ENCODE peak calls at places on chromosomes 7 and 10, in six cellular contexts. Q is H1, D is K562, B is GM12878, Y is HepG2, C is GM12891. R is an unnamed sample.

GRCh38 chr7:4824120-4824775 is 37.6 kb downstream of the PAPOLB start:
- DNase-seq in Q (no peak), D (no peak), B (no peak), Y (no peak), C (no peak), R (no peak)

GRCh38 chr10:70512149-70512611 is 33.6 kb downstream of the PALD1 start:
- DNase-seq in Q (no peak), D (no peak), B (no peak), Y (no peak), C (no peak), R (no peak)

GRCh38 chr10:131710142-131710861 is 190.5 kb upstream of the PPP2R2D start:
- DNase-seq in Q (no peak), D (no peak), B (no peak), Y (no peak), C (no peak), R (no peak)

GRCh38 chr7:30029696-30030095 is 1.5 kb downstream of the PLEKHA8 start:
- DNase-seq in Q (no peak), D (no peak), B (no peak), Y (no peak), C (no peak), R (no peak)

GRCh38 chr7:38512704-38513103 is 118.5 kb downstream of the AMPH start:
- DNase-seq in Q (no peak), D (no peak), B (no peak), Y (no peak), C (no peak), R (no peak)

GRCh38 chr7:51070163-51070562 is 246.4 kb downstream of the COBL start:
- DNase-seq in Q (no peak), D (no peak), B (no peak), Y (no peak), C (no peak), R (no peak)

GRCh38 chr7:155938129-155938528 is 125.9 kb upstream of the SHH start:
- DNase-seq in Q (no peak), D (no peak), B (no peak), Y (no peak), C (no peak), R (no peak)

GRCh38 chr10:14507156-14507555 is 176.4 kb upstream of the FRMD4A start:
- DNase-seq in Q (no peak), D (no peak), B (no peak), Y (no peak), C (no peak), R (no peak)

GRCh38 chr7:124784879-124785818 is 19.6 kb upstream of the GPR37 start:
- DNase-seq in Q (peak; percentile 39), D (peak; percentile 63), B (no peak), Y (peak; percentile 37), C (no peak), R (no peak)

GRCh38 chr10:77247076-77247561 is 390.5 kb downstream of the KCNMA1 start:
- DNase-seq in Q (no peak), D (no peak), B (no peak), Y (peak; percentile 31), C (no peak), R (no peak)

GRCh38 chr7:81470084-81470723 is 299.6 kb downstream of the HGF start:
- DNase-seq in Q (peak; percentile 25), D (peak; percentile 15), B (no peak), Y (peak; percentile 42), C (no peak), R (no peak)

GRCh38 chr10:96548589-96548988 is 34.9 kb upstream of the TLL2 start:
- DNase-seq in Q (no peak), D (no peak), B (no peak), Y (no peak), C (no peak), R (no peak)

GRCh38 chr7:140673770-140674155 is 1.0 kb downstream of the ADCK2 start:
- DNase-seq in Q (no peak), D (no peak), B (no peak), Y (no peak), C (no peak), R (no peak)

GRCh38 chr7:45294559-45294958 is 137.0 kb downstream of the RAMP3 start:
- DNase-seq in Q (no peak), D (no peak), B (no peak), Y (no peak), C (no peak), R (no peak)

GRCh38 chr7:158043461-158044155 is 544.0 kb downstream of the PTPRN2 start:
- DNase-seq in Q (no peak), D (no peak), B (no peak), Y (no peak), C (no peak), R (no peak)

GRCh38 chr7:30992414-30992813 is 28.7 kb downstream of the GHRHR start:
- DNase-seq in Q (no peak), D (no peak), B (no peak), Y (no peak), C (no peak), R (no peak)

GRCh38 chr10:96719850-96720421 is 378 bp downstream of the PIK3AP1 start:
- DNase-seq in Q (peak; percentile 27), D (peak; percentile 34), B (no peak), Y (peak; percentile 16), C (peak; percentile 72), R (peak; percentile 73)

GRCh38 chr7:132697032-132697431 is 120.8 kb upstream of the PLXNA4 start:
- DNase-seq in Q (no peak), D (no peak), B (no peak), Y (no peak), C (no peak), R (no peak)

GRCh38 chr10:79260803-79261740 is 86.2 kb upstream of the PPIF start:
- DNase-seq in Q (no peak), D (no peak), B (no peak), Y (peak; percentile 58), C (no peak), R (no peak)

GRCh38 chr10:12847361-12847975 is 154.0 kb downstream of the CCDC3 start:
- DNase-seq in Q (peak; percentile 63), D (peak; percentile 31), B (no peak), Y (no peak), C (no peak), R (no peak)

GRCh38 chr10:84329986-84330651 is 1.7 kb downstream of the CCSER2 start:
- DNase-seq in Q (no peak), D (no peak), B (peak; percentile 72), Y (no peak), C (no peak), R (no peak)

GRCh38 chr7:37007319-37007718 is 283.0 kb upstream of the AOAH start:
- DNase-seq in Q (no peak), D (no peak), B (no peak), Y (no peak), C (no peak), R (no peak)

GRCh38 chr10:76122056-76122455 is 690.6 kb downstream of the LRMDA start:
- DNase-seq in Q (no peak), D (no peak), B (no peak), Y (no peak), C (no peak), R (no peak)

GRCh38 chr7:322111-322671 is 32.2 kb downstream of the FOXL3 start:
- DNase-seq in Q (peak; percentile 27), D (peak; percentile 98), B (no peak), Y (no peak), C (peak; percentile 95), R (peak; percentile 83)

GRCh38 chr7:93378131-93378530 is 146.0 kb downstream of the VPS50 start:
- DNase-seq in Q (no peak), D (no peak), B (no peak), Y (no peak), C (no peak), R (no peak)

GRCh38 chr7:93373537-93373936 is 141.4 kb downstream of the VPS50 start:
- DNase-seq in Q (no peak), D (no peak), B (no peak), Y (no peak), C (no peak), R (no peak)

GRCh38 chr7:93375603-93376002 is 143.4 kb downstream of the VPS50 start:
- DNase-seq in Q (no peak), D (no peak), B (no peak), Y (no peak), C (no peak), R (no peak)

GRCh38 chr7:93374345-93374940 is 142.3 kb downstream of the VPS50 start:
- DNase-seq in Q (no peak), D (peak; percentile 17), B (no peak), Y (peak; percentile 30), C (no peak), R (no peak)
- TF ChIP-seq POLR2A in Q (no peak), D (no peak), B (no peak), Y (no peak), C (no peak), R (no peak)

DNA sequence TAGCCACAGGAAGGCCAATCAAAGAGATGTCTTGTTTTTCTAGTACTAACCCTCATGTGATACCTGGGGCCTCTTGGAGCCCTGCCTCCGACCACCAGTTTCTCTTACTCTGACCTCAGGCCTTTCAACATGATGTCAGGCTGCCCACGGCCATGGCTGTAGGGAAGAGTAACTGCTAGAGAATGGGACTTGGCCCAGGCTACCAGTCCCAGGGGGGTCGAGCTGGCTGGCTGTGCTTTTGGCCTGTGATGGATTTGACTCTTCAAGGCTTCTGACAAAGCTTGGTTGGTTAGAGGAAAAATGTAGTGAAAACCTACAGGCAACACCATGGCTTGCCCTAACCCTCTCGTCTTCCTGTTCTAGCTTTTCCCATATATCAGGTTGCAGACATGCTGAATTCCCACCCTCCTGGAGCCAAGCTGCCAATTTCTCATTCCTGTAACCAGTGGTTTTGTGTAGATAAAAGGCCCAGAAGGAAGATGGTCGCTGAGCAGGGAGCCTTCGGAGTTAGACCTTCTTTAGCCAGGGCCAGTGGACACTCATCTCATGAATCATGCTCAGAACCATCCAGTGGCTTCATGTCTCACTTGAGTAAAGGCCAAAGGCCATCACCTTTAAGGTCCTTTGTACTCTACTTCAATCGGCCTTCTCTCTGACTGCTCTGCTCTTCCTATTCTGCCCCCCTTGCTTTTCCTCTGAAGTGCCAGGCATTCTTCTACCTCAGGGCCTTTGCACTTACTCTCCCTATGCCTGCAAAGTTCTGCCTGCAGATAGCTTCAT is 19.7 kb downstream of the SUFU start:
- DNase-seq in Q (no peak), D (no peak), B (no peak), Y (peak; percentile 23), C (no peak), R (no peak)
- TF ChIP-seq TAF1 in Q (no peak), D (no peak), B (no peak), Y (no peak), C (no peak), R (no peak)

DNA sequence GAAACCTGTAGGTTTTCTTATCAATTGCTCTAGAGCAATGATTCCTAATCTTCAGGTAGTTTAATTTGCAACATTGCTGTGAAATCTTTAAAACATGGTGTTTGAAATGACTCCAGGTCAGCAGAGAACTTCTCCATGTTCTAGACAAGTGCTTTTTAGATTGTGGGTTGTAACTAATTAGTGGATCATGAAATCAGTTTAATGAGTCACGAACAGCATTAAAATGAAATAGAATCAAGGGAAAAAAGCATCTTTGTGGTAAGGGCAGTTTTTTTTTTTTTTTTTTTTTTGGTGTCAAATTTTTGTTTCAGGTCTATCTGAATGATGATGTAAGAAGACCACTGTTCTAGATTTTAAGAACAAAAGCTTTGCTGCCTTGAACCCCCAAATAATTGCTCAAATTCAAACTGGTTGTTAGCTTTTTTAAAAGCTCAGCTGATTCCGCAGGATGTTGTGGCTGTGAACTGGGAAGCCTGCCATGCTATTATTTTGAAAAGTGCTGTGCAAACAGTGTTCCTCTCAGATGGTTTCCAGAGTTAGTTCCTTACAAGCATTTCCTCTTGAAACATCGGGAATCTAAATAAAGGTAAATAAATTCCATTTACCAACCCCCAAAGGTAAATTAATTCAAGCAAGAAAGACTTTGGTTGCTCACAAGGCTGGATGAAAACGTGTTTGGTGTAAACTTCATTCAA is 13.1 kb upstream of the PDK4 start:
- DNase-seq in Q (no peak), D (no peak), B (no peak), Y (peak; percentile 6), C (no peak), R (no peak)
- TF ChIP-seq POLR2A in Q (no peak), D (no peak), B (no peak), Y (no peak), C (no peak), R (no peak)

GRCh38 chr10:33412261-33413092 is 78.0 kb upstream of the NRP1 start:
- DNase-seq in Q (no peak), D (no peak), B (no peak), Y (no peak), C (no peak), R (no peak)
- TF ChIP-seq TAF1 in Q (no peak), D (no peak), B (no peak), Y (no peak), C (no peak), R (no peak)